ENCODE peak calls at places on chromosomes 11 and 22, in five cellular contexts. One of them, this sample, is unnamed.

GRCh38 chr22:46328797-46329196 is 6.7 kb upstream of the TRMU start:
- DNase-seq in T47D: no peak
- DNase-seq in iPS DF 19.7: no peak
- DNase-seq in endodermal cell: no peak
- DNase-seq in progenitor cell of endocrine pancreas: no peak
- DNase-seq in this sample: no peak

GRCh38 chr11:35372565-35373283 is 46.6 kb downstream of the SLC1A2 start:
- DNase-seq in T47D: no peak
- DNase-seq in iPS DF 19.7: no peak
- DNase-seq in endodermal cell: no peak
- DNase-seq in progenitor cell of endocrine pancreas: no peak
- DNase-seq in this sample: no peak

GRCh38 chr22:41917375-41917905 is 2.6 kb upstream of the SHISA8 start:
- DNase-seq in T47D: no peak
- DNase-seq in iPS DF 19.7: no peak
- DNase-seq in endodermal cell: no peak
- DNase-seq in progenitor cell of endocrine pancreas: no peak
- DNase-seq in this sample: no peak

GRCh38 chr22:37638351-37639069 is 959 bp upstream of the SH3BP1 start:
- DNase-seq in T47D: no peak
- DNase-seq in iPS DF 19.7: no peak
- DNase-seq in endodermal cell: peak; percentile 77
- DNase-seq in progenitor cell of endocrine pancreas: no peak
- DNase-seq in this sample: peak; percentile 67

GRCh38 chr22:36606114-36606513 is 77.1 kb upstream of the EIF3D start:
- DNase-seq in T47D: no peak
- DNase-seq in iPS DF 19.7: no peak
- DNase-seq in endodermal cell: peak; percentile 37
- DNase-seq in progenitor cell of endocrine pancreas: no peak
- DNase-seq in this sample: peak; percentile 12

GRCh38 chr11:121595717-121596156 is 143.0 kb upstream of the SORL1-AS1 start:
- DNase-seq in T47D: peak; percentile 62
- DNase-seq in iPS DF 19.7: no peak
- DNase-seq in endodermal cell: no peak
- DNase-seq in progenitor cell of endocrine pancreas: no peak
- DNase-seq in this sample: no peak

GRCh38 chr11:32432565-32433248 is 2.6 kb downstream of the WT1 start:
- DNase-seq in T47D: no peak
- DNase-seq in iPS DF 19.7: no peak
- DNase-seq in endodermal cell: peak; percentile 48
- DNase-seq in progenitor cell of endocrine pancreas: no peak
- DNase-seq in this sample: no peak

GRCh38 chr22:46561435-46561905 is 24.1 kb upstream of the CELSR1 start:
- DNase-seq in T47D: peak; percentile 87
- DNase-seq in iPS DF 19.7: no peak
- DNase-seq in endodermal cell: peak; percentile 91
- DNase-seq in progenitor cell of endocrine pancreas: no peak
- DNase-seq in this sample: peak; percentile 88

GRCh38 chr22:25148149-25148691 is 51.4 kb upstream of the CRYBB3 start:
- DNase-seq in T47D: no peak
- DNase-seq in iPS DF 19.7: no peak
- DNase-seq in endodermal cell: peak; percentile 68
- DNase-seq in progenitor cell of endocrine pancreas: no peak
- DNase-seq in this sample: no peak

GRCh38 chr22:37334859-37335818 is 52.8 kb downstream of the CYTH4 start:
- DNase-seq in T47D: peak; percentile 45
- DNase-seq in iPS DF 19.7: no peak
- DNase-seq in endodermal cell: peak; percentile 86
- DNase-seq in progenitor cell of endocrine pancreas: no peak
- DNase-seq in this sample: no peak

GRCh38 chr11:19498986-19499669 is 213.5 kb upstream of the NAV2 start:
- DNase-seq in T47D: no peak
- DNase-seq in iPS DF 19.7: no peak
- DNase-seq in endodermal cell: no peak
- DNase-seq in progenitor cell of endocrine pancreas: no peak
- DNase-seq in this sample: no peak

GRCh38 chr11:1854949-1855885 is 2.3 kb downstream of the LSP1 start:
- DNase-seq in T47D: no peak
- DNase-seq in iPS DF 19.7: no peak
- DNase-seq in endodermal cell: no peak
- DNase-seq in progenitor cell of endocrine pancreas: no peak
- DNase-seq in this sample: no peak

This sample was measured in Karpas-422.